ENCODE peak calls at places on chromosomes 4 and X, in six cellular contexts. Z is lower lobe of right lung; L is body of pancreas; J is CD8-positive, alpha-beta T cell; H is natural killer cell; Y is DND-41. A is an unnamed sample.

GRCh38 chr4:105154576-105154975 is 7.9 kb downstream of the TET2 start:
- ATAC-seq in L (no peak), Z (no peak), J (no peak), Y (no peak), H (no peak), A (no peak)

GRCh38 chr4:116705466-116705865 is 379.9 kb downstream of the TRAM1L1 start:
- ATAC-seq in J (no peak), Y (no peak), L (no peak), Z (peak), H (no peak), A (peak)

GRCh38 chrX:26845051-26845450 is 618.1 kb downstream of the PPP4R3C start:
- ATAC-seq in Z (no peak), J (no peak), H (no peak), L (no peak), Y (no peak), A (no peak)

GRCh38 chr4:180650273-180650672 is 1592.9 kb upstream of the TENM3 start:
- ATAC-seq in L (no peak), H (no peak), Z (no peak), J (no peak), Y (no peak), A (no peak)

GRCh38 chr4:19807505-19807904 is 444.2 kb upstream of the SLIT2 start:
- ATAC-seq in L (peak), Z (peak), Y (no peak), H (no peak), J (no peak), A (no peak)

GRCh38 chr4:185591679-185592141 is 56.4 kb upstream of the PDLIM3 start:
- ATAC-seq in L (peak), H (no peak), Z (no peak), J (no peak), Y (no peak), A (peak)

GRCh38 chr4:90051999-90052398 is 75.2 kb upstream of the CCSER1 start:
- ATAC-seq in Z (no peak), J (no peak), H (no peak), L (no peak), Y (no peak), A (no peak)

GRCh38 chrX:41445171-41445570 is 2.0 kb upstream of the NYX start:
- ATAC-seq in Z (no peak), Y (no peak), H (no peak), J (no peak), L (no peak), A (no peak)

GRCh38 chr4:52915730-52916129 is 53.6 kb downstream of the RASL11B start:
- ATAC-seq in L (no peak), H (no peak), J (no peak), Y (no peak), Z (no peak), A (no peak)

GRCh38 chr4:81486502-81486901 is 14.8 kb upstream of the RASGEF1B start:
- ATAC-seq in L (no peak), Y (no peak), Z (no peak), J (no peak), H (no peak), A (no peak)

DNA sequence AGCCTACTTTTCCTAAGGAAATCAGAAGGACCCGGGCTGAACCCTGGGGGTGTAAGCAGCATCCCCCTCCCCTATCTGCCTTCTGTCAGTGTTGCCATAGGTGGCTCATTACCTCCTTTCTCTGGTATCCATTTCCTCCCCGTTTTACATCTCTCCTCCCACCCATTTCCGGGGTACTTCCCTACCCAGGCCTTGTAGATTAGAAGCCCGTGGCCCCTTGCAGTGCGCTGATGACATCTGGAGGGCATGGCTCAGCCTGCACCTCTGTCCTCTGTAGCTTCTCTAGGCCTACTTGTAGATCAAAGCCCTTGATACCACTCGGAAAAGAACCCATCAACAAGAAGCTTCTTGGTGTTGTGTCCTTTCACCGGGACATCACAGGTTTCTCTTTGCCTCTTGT is 71.8 kb downstream of the NBDY start:
- ATAC-seq in Y (no peak), J (peak), L (no peak), Z (no peak), H (peak), A (no peak)
- TF ChIP-seq CTCF in Y (no peak), J (no peak), L (no peak), Z (no peak), H (no peak), A (no peak)

GRCh38 chr4:139453371-139454110 is 380 bp upstream of the RAB33B start:
- ATAC-seq in H (peak), Y (peak), L (peak), Z (peak), J (peak), A (peak)
- TF ChIP-seq CTCF in H (no peak), Y (no peak), L (peak), Z (peak), J (no peak), A (no peak)

DNA sequence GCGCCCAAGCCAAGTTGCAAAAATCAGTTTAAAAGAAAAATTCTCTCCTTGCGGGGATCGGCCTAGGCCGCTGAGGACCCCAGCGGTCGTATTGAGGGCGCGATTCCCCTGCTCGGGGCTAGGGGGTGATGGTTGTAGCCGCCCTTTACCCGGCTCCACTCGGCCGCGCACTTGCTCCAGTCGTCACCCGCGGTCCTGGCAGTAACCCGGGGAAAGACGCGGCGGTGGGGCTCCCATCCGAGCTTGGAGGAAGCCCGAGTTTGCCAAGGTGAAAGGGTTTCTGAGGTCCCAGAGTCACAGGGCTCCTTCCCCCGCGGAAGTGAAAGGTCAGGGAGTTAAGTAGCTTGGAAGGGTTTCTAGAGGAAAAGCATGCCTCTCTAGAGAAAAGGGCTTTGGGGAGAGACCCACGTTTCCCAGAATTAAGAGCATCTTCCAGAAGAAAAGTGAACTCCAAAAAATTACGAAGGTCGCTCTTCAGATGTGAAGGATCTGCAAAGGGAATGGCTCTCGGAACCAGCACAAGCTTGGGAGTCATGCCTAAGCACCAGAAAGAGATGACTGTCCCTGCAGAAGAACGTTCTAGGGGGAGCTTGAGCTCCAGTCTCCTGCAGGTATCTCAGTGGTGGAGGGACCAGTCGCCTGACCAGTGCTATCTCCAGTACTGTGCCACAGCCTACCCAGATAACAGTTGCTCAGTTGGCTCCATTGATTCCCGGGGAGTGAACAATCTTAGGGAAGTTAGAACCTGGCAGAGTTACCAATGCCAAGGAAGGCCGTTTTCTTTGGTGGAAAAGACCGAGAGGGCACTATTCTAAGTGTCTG is 873 bp downstream of the LAP3 start:
- ATAC-seq in H (peak), J (peak), Z (peak), L (peak), Y (peak), A (peak)
- TF ChIP-seq CTCF in H (no peak), J (no peak), Z (no peak), L (no peak), Y (no peak), A (no peak)

GRCh38 chr4:43778187-43778915 is 670.3 kb downstream of the KCTD8 start:
- ATAC-seq in H (no peak), Z (no peak), L (no peak), Y (no peak), J (no peak), A (no peak)

GRCh38 chr4:43781125-43781524 is 667.5 kb downstream of the KCTD8 start:
- ATAC-seq in Z (no peak), Y (no peak), J (no peak), H (no peak), L (no peak), A (no peak)

GRCh38 chr4:43776371-43776770 is 672.2 kb downstream of the KCTD8 start:
- ATAC-seq in H (no peak), Y (no peak), L (no peak), J (no peak), Z (no peak), A (no peak)
- TF ChIP-seq CTCF in H (no peak), Y (peak), L (peak), J (no peak), Z (no peak), A (no peak)